ENCODE peak calls at places on chromosome 22, in four cellular contexts. M is activated CD4-positive, alpha-beta T cell treated with anti-CD3 and anti-CD28 coated beads, Interleukin-2, amount 50 U/mL, for 48 hours; S is RWPE1; Z is omental fat pad. C is an unnamed sample.

GRCh38 chr22:36425977-36426523 is 38.3 kb upstream of the MYH9 start:
- DNase-seq in Z (no peak), M (no peak), S (no peak), C (no peak)

GRCh38 chr22:35459423-35459894 is 59.5 kb downstream of the MCM5 start:
- DNase-seq in S (no peak), M (no peak), Z (no peak), C (no peak)

GRCh38 chr22:37907036-37907954 is 1.2 kb downstream of the MICALL1 start:
- DNase-seq in M (no peak), S (no peak), Z (no peak), C (no peak)

GRCh38 chr22:48556751-48557150 is 1270.9 kb downstream of the BRD1 start:
- DNase-seq in M (no peak), Z (no peak), S (no peak), C (no peak)

GRCh38 chr22:20433686-20434241 is 3.9 kb downstream of the SCARF2 start:
- DNase-seq in Z (no peak), S (no peak), M (no peak), C (no peak)

GRCh38 chr22:48592488-48592887 is 1235.2 kb downstream of the BRD1 start:
- DNase-seq in S (no peak), Z (no peak), M (no peak), C (no peak)

GRCh38 chr22:34855471-34855870 is 210.5 kb upstream of the ISX start:
- DNase-seq in Z (no peak), S (no peak), M (no peak), C (no peak)

GRCh38 chr22:23773247-23774113 is 831 bp downstream of the MMP11 start:
- DNase-seq in M (no peak), S (no peak), Z (no peak), C (no peak)

GRCh38 chr22:25068701-25069100 is 116.2 kb downstream of the KIAA1671 start:
- DNase-seq in Z (no peak), S (no peak), M (peak), C (no peak)

GRCh38 chr22:29208879-29209623 is 3.4 kb downstream of the EMID1 start:
- DNase-seq in S (no peak), Z (no peak), M (no peak), C (no peak)

GRCh38 chr22:19750666-19751490 is 9.7 kb upstream of the TBX1 start:
- DNase-seq in Z (no peak), S (no peak), M (no peak), C (no peak)

GRCh38 chr22:16949561-16949960 is 58.5 kb downstream of the GAB4 start:
- DNase-seq in S (no peak), M (no peak), Z (no peak), C (no peak)

GRCh38 chr22:49958462-49958921 is 2.1 kb upstream of the PIM3 start:
- DNase-seq in S (no peak), M (no peak), Z (no peak), C (no peak)

GRCh38 chr22:23278883-23279675 is 98.8 kb downstream of the BCR start:
- DNase-seq in S (peak), M (no peak), Z (no peak), C (peak)

GRCh38 chr22:30890689-30891442 is 77.7 kb downstream of the MORC2 start:
- DNase-seq in S (peak), M (peak), Z (no peak), C (no peak)

GRCh38 chr22:50528682-50529415 is 963 bp downstream of the TYMP start:
- DNase-seq in S (no peak), Z (no peak), M (no peak), C (no peak)

GRCh38 chr22:22662095-22662494 is 17.7 kb downstream of the GGTLC2 start:
- DNase-seq in M (no peak), S (no peak), Z (no peak), C (no peak)

GRCh38 chr22:24188705-24189248 is 7.5 kb downstream of the SUSD2 start:
- DNase-seq in M (no peak), S (peak), Z (no peak), C (no peak)

GRCh38 chr22:49350441-49351121 is 477.1 kb downstream of the BRD1 start:
- DNase-seq in Z (no peak), M (no peak), S (no peak), C (no peak)

GRCh38 chr22:22556578-22556977 is 2.5 kb downstream of the PRAME start:
- DNase-seq in M (no peak), S (no peak), Z (no peak), C (no peak)

GRCh38 chr22:45268167-45268957 is 16.4 kb upstream of the UPK3A start:
- DNase-seq in S (no peak), M (no peak), Z (no peak), C (peak)

GRCh38 chr22:32949719-32950118 is 108.5 kb downstream of the SYN3 start:
- DNase-seq in S (no peak), Z (no peak), M (no peak), C (no peak)

GRCh38 chr22:23251445-23252093 is 71.3 kb downstream of the BCR start:
- DNase-seq in S (peak), Z (no peak), M (no peak), C (no peak)

C was measured in NCI-H2029.